ENCODE peak calls at places on chromosomes 6 and 20, in seven cellular contexts. J is GM23338; H is hippocampal formation; V is CD4-positive, alpha-beta T cell; K is GM03348; C is AG08395; N is GM12891. B is an unnamed sample.

GRCh38 chr20:40446868-40447267 is 242.2 kb downstream of the MAFB start:
- DNase-seq in J (no peak), H (no peak), V (no peak), K (no peak), C (no peak), N (no peak), B (no peak)

GRCh38 chr6:4397307-4397706 is 261.9 kb upstream of the ECI2 start:
- DNase-seq in J (no peak), H (peak; percentile 45), V (no peak), K (no peak), C (no peak), N (no peak), B (no peak)

GRCh38 chr20:62726716-62727583 is 18.3 kb downstream of the NTSR1 start:
- DNase-seq in J (no peak), H (no peak), V (no peak), K (no peak), C (no peak), N (no peak), B (no peak)

GRCh38 chr20:61806995-61807394 is 258.7 kb downstream of the TAF4 start:
- DNase-seq in J (no peak), H (no peak), V (no peak), K (no peak), C (no peak), N (no peak), B (no peak)

GRCh38 chr20:64242797-64243475 is 12.6 kb upstream of the PCMTD2 start:
- DNase-seq in J (no peak), H (no peak), V (no peak), K (no peak), C (no peak), N (no peak), B (no peak)

GRCh38 chr6:137823826-137824501 is 43.1 kb upstream of the TNFAIP3 start:
- DNase-seq in J (peak; percentile 18), H (no peak), V (peak; percentile 59), K (peak; percentile 11), C (peak; percentile 51), N (no peak), B (peak; percentile 93)

GRCh38 chr20:41173791-41174341 is 36.5 kb downstream of the PLCG1 start:
- DNase-seq in J (no peak), H (no peak), V (peak; percentile 27), K (no peak), C (no peak), N (no peak), B (no peak)

GRCh38 chr6:6629416-6629815 is 40.9 kb downstream of the LY86 start:
- DNase-seq in J (no peak), H (no peak), V (no peak), K (no peak), C (no peak), N (no peak), B (peak; percentile 14)

GRCh38 chr20:37194616-37195015 is 15.3 kb upstream of the MROH8 start:
- DNase-seq in J (no peak), H (no peak), V (no peak), K (no peak), C (no peak), N (no peak), B (no peak)

GRCh38 chr20:47054506-47054905 is 159.9 kb downstream of the EYA2 start:
- DNase-seq in J (no peak), H (no peak), V (no peak), K (no peak), C (no peak), N (no peak), B (no peak)

GRCh38 chr20:20938599-20938998 is 167.6 kb downstream of the LINC00237 start:
- DNase-seq in J (no peak), H (no peak), V (no peak), K (no peak), C (no peak), N (no peak), B (no peak)

GRCh38 chr6:83193747-83194582 is 808 bp downstream of the RWDD2A start:
- DNase-seq in J (peak; percentile 92), H (peak; percentile 54), V (peak; percentile 44), K (peak; percentile 80), C (peak; percentile 53), N (peak; percentile 21), B (peak; percentile 10)

GRCh38 chr6:35728663-35729348 is 8.0 kb upstream of the ARMC12 start:
- DNase-seq in J (peak; percentile 42), H (peak; percentile 40), V (no peak), K (no peak), C (no peak), N (no peak), B (no peak)

GRCh38 chr6:128259036-128259734 is 261.2 kb downstream of the PTPRK start:
- DNase-seq in J (no peak), H (no peak), V (no peak), K (no peak), C (no peak), N (no peak), B (no peak)

GRCh38 chr6:55980627-55981211 is 105.3 kb upstream of the BMP5 start:
- DNase-seq in J (peak; percentile 85), H (no peak), V (no peak), K (peak; percentile 35), C (peak; percentile 42), N (no peak), B (peak; percentile 70)

GRCh38 chr6:158149641-158150040 is 18.4 kb downstream of the SERAC1 start:
- DNase-seq in J (no peak), H (no peak), V (no peak), K (no peak), C (peak; percentile 15), N (no peak), B (peak; percentile 10)

GRCh38 chr6:165848099-165848461 is 185.0 kb upstream of the PDE10A start:
- DNase-seq in J (peak; percentile 66), H (no peak), V (no peak), K (no peak), C (no peak), N (no peak), B (no peak)

GRCh38 chr6:69961251-69961650 is 94.9 kb downstream of the COL19A1 start:
- DNase-seq in J (no peak), H (no peak), V (no peak), K (no peak), C (no peak), N (no peak), B (no peak)